ENCODE peak calls at places on chromosomes 7 and 10, in five cellular contexts. J, V, P, G and F are unnamed samples.

GRCh38 chr10:1094112-1095057 is 38.2 kb downstream of the WDR37 start:
- DNase-seq in J (no peak), V (no peak), G (no peak), P (no peak), F (no peak)

GRCh38 chr10:80472234-80473095 is 18.4 kb downstream of the TSPAN14 start:
- DNase-seq in V (no peak), P (no peak), G (no peak), J (no peak), F (no peak)

GRCh38 chr10:30510184-30510931 is 76.4 kb downstream of the MAP3K8 start:
- DNase-seq in G (peak; percentile 17), P (no peak), V (no peak), J (no peak), F (no peak)

GRCh38 chr7:121510302-121510701 is 114.2 kb upstream of the FAM3C start:
- DNase-seq in P (no peak), J (no peak), G (peak; percentile 23), V (no peak), F (no peak)

GRCh38 chr7:3011211-3011852 is 32.3 kb downstream of the CARD11 start:
- DNase-seq in V (no peak), J (no peak), P (no peak), G (no peak), F (peak; percentile 4)

GRCh38 chr7:111953611-111954010 is 252.6 kb downstream of the DOCK4 start:
- DNase-seq in V (no peak), G (no peak), J (no peak), P (no peak), F (no peak)

GRCh38 chr7:107659666-107660065 is 962 bp upstream of the SLC26A4 start:
- DNase-seq in J (peak; percentile 52), G (no peak), P (no peak), V (no peak), F (no peak)

GRCh38 chr10:51244739-51245138 is 170.5 kb downstream of the PRKG1 start:
- DNase-seq in P (no peak), V (no peak), J (no peak), G (no peak), F (no peak)

GRCh38 chr7:143456992-143457793 is 13.9 kb downstream of the TAS2R60 start:
- DNase-seq in P (no peak), V (no peak), G (no peak), J (no peak), F (no peak)

GRCh38 chr7:76300210-76300731 is 2.2 kb upstream of the HSPB1 start:
- DNase-seq in J (peak; percentile 90), V (no peak), P (no peak), G (peak; percentile 92), F (peak; percentile 71)

GRCh38 chr10:48463318-48464003 is 141.4 kb downstream of the ARHGAP22 start:
- DNase-seq in P (no peak), G (peak; percentile 10), J (no peak), V (peak; percentile 47), F (no peak)

GRCh38 chr7:110590415-110590814 is 500.5 kb upstream of the LRRN3 start:
- DNase-seq in V (no peak), G (no peak), P (no peak), J (no peak), F (no peak)
- TF ChIP-seq CTCF in V (no peak), G (no peak), P (no peak), J (no peak), F (no peak)

GRCh38 chr7:155611808-155612447 is 32.5 kb upstream of the RBM33 start:
- DNase-seq in G (no peak), P (no peak), V (no peak), J (no peak), F (no peak)
- TF ChIP-seq POLR2A in G (no peak), P (no peak), V (no peak), J (no peak), F (no peak)

GRCh38 chr10:119159332-119159731 is 6.2 kb downstream of the SFXN4 start:
- DNase-seq in P (no peak), J (no peak), G (no peak), V (no peak), F (no peak)

GRCh38 chr10:119165171-119166110 is at the start of gene SFXN4:
- DNase-seq in V (peak; percentile 79), P (peak; percentile 97), J (peak; percentile 44), G (peak; percentile 77), F (peak; percentile 55)

GRCh38 chr10:119162121-119162520 is 3.4 kb downstream of the SFXN4 start:
- DNase-seq in J (no peak), P (no peak), V (no peak), G (no peak), F (no peak)

GRCh38 chr10:119162693-119163092 is 2.8 kb downstream of the SFXN4 start:
- DNase-seq in V (no peak), G (no peak), P (no peak), J (no peak), F (no peak)

GRCh38 chr10:119161680-119162079 is 3.8 kb downstream of the SFXN4 start:
- DNase-seq in J (no peak), P (no peak), V (no peak), G (no peak), F (peak; percentile 50)
- TF ChIP-seq CTCF in J (no peak), P (no peak), V (no peak), G (peak; percentile 16), F (no peak)

GRCh38 chr7:22561356-22561755 is 61.4 kb upstream of the STEAP1B start:
- DNase-seq in V (peak; percentile 77), J (no peak), G (peak; percentile 81), P (peak; percentile 63), F (peak; percentile 92)
- TF ChIP-seq POLR2A in V (no peak), J (no peak), G (peak; percentile 13), P (no peak), F (no peak)

DNA sequence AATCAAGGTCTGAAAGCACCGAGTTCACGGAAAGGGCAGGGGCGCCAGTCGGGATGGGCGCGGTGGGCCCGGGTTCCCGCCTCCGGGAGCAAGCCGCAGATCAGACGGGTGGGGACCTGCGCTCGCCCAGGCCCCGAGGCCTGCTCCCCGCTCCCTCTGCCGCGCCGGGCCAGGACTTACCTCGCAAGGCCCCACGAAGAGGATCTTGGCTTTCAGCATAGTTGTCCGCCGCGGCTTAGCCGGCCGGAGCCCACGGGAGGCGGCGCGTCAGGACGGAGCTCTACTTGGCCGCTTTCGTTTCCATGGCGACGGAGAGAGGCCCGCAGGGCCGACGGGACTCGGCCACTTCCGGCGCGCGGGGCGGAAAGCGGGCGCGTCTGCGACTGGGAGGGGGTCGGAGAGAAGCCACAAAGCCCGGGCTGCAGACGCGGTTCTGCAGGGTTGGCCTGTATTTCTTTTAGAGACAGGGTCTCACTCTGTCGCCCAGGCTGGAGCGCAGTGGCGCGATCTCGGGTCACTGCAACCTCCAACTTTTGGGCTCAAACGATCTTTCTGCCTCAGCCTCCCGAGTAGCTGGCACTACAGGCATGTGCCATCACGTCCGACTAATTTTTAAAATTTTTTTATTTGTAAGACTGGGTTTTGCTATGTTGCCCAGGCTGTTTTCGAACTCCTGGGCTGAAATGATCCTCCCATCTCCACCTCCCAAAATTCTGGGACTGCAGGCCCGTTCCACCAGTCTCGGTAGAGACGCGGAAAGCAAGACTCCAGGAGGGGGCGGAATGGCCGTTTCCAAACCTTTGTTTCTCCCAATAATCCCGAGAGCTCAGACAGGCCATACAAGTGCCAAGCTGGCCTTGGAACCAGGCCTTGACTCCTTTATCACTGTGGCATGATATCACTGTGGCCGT is at the start of gene IFT22:
- DNase-seq in V (peak; percentile 95), G (peak; percentile 97), P (peak; percentile 97), J (peak; percentile 66), F (peak; percentile 83)
- TF ChIP-seq CTCF in V (no peak), G (peak; percentile 39), P (no peak), J (peak; percentile 52), F (no peak)

DNA sequence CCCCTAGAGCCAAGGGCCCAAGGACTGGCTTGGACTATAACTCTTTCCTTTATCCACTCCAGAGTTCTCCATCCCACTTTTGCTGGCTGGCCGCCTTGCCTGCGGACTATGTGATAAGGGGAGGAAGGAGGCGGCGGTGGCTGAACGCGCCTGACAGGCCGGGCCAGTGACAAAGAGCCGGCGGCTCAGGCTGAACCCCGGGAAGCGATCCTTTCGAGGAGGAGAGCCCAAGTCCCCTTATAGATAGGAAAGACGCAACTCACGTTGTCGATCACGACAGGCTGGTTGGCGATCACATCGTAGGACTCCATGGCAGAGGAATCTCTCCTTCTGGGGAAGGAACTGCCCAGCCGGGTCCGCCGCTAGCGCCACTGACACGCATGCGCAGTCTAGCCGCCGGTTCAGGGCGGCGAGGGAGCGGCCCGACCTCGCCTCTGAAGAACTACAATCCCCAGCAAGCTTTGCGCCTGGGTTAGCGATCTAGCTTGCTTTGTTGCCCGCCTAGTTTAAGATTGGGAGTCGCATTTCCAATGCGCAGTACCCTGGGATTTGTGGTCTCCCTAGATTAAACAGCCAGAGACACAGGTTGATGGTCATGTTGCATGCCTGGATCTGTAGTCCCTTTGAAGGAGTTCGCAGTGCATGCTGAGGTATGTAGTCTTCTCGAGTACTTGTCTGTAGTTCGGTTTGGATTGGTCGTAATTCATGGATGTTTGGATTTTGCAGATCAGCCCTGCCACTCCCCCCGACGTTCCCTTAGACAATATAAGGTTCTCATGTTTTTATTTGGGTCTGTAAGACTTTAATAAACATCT is at the start of gene ACTR1A:
- DNase-seq in P (peak; percentile 97), G (peak; percentile 98), J (peak; percentile 100), V (peak; percentile 97), F (peak; percentile 97)
- TF ChIP-seq POLR2A in P (peak; percentile 88), G (peak; percentile 79), J (peak; percentile 87), V (peak; percentile 72), F (no peak)

DNA sequence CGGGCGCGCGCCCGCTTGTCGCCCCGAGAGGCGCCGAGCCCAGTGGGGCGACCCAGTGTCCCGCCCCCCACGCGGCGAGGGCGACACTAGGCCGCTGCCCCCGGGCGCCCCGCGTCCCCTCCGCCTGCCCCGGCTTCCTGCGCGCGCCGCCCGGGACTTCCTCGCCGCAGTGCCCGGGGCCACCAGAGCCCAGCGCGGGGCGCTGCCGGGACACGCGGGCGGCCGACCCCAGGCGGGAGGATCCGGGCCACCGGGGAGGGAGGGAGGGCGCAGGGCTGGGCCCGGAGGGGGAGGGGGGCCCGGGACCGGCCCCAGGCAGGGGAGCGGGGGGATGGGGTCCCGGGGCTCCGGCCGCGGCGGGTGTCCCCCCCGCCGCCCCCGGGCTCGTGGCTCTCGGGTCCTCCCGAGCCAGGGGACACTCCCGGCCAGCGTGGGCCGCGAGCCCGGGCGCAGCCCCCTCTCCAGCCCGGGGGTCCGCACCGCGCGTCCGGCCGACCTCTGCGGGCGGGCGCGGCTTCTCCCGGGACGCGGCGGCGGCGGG is 435 bp upstream of the PWWP2B start:
- DNase-seq in V (peak; percentile 73), J (no peak), G (peak; percentile 82), P (peak; percentile 95), F (no peak)
- TF ChIP-seq CTCF in V (peak; percentile 56), J (no peak), G (peak; percentile 72), P (peak; percentile 62), F (no peak)